ENCODE peak calls at places on chromosomes 2 and 18, in seven cellular contexts. C is AG10803; O is activated T-cell treated with anti-CD3 and anti-CD28 coated beads, Interleukin-2, amount 50 U/mL, for 24 hours; J is NCI-H345; U is stimulated activated CD8-positive, alpha-beta memory T cell treated with anti-CD3 and anti-CD28 coated beads, Interleukin-2, amount 100 ng/mL, for 1 hour; T is breast epithelium; N is RKO. I is an unnamed sample.
A peak's percentile ranks its signal among the peaks of the same experiment; 100 is the strongest.

GRCh38 chr18:27687351-27687979 is 489.5 kb downstream of the CDH2 start:
- DNase-seq in C (no peak), O (no peak), J (no peak), U (no peak), T (no peak), N (no peak), I (no peak)

GRCh38 chr2:230075988-230076631 is 7.4 kb upstream of the SLC16A14 start:
- DNase-seq in C (no peak), O (no peak), J (peak; percentile 0), U (no peak), T (no peak), N (peak; percentile 45), I (no peak)

GRCh38 chr2:9356336-9356735 is 67.0 kb downstream of the ITGB1BP1 start:
- DNase-seq in C (no peak), O (no peak), J (no peak), U (no peak), T (no peak), N (no peak), I (no peak)

GRCh38 chr18:75105551-75106254 is 103.2 kb downstream of the PTGR3 start:
- DNase-seq in C (no peak), O (no peak), J (no peak), U (no peak), T (no peak), N (no peak), I (no peak)

GRCh38 chr2:71749671-71750101 is 296.3 kb downstream of the DYSF start:
- DNase-seq in C (peak; percentile 48), O (no peak), J (no peak), U (no peak), T (no peak), N (no peak), I (no peak)

GRCh38 chr18:9802175-9802747 is 83.5 kb upstream of the TXNDC2 start:
- DNase-seq in C (no peak), O (no peak), J (no peak), U (no peak), T (no peak), N (no peak), I (no peak)

GRCh38 chr2:200810252-200810650 is 1.5 kb upstream of the BZW1 start:
- DNase-seq in C (peak; percentile 87), O (no peak), J (no peak), U (no peak), T (no peak), N (no peak), I (no peak)

GRCh38 chr2:74778381-74779371 is 55.3 kb upstream of the HK2 start:
- DNase-seq in C (peak; percentile 61), O (no peak), J (peak; percentile 90), U (no peak), T (no peak), N (no peak), I (no peak)

GRCh38 chr2:143473206-143473605 is 344.0 kb downstream of the ARHGAP15 start:
- DNase-seq in C (peak; percentile 62), O (no peak), J (no peak), U (no peak), T (no peak), N (no peak), I (no peak)

GRCh38 chr2:191070276-191070675 is 56.3 kb upstream of the STAT1 start:
- DNase-seq in C (no peak), O (no peak), J (no peak), U (no peak), T (no peak), N (no peak), I (no peak)

GRCh38 chr2:74199275-74199701 is 873 bp downstream of the MTHFD2 start:
- DNase-seq in C (no peak), O (no peak), J (no peak), U (no peak), T (no peak), N (no peak), I (no peak)

GRCh38 chr18:31998880-31999279 is 19.7 kb upstream of the RNF125 start:
- DNase-seq in C (no peak), O (no peak), J (no peak), U (no peak), T (no peak), N (no peak), I (no peak)

GRCh38 chr2:74648009-74648443 is at the start of gene M1AP:
- DNase-seq in C (no peak), O (peak; percentile 40), J (no peak), U (no peak), T (no peak), N (no peak), I (no peak)

GRCh38 chr2:119760876-119761275 is 1.2 kb downstream of the PTPN4 start:
- DNase-seq in C (peak; percentile 41), O (no peak), J (no peak), U (no peak), T (no peak), N (peak; percentile 73), I (no peak)

GRCh38 chr2:219079417-219079816 is 18.7 kb upstream of the IHH start:
- DNase-seq in C (peak; percentile 24), O (no peak), J (no peak), U (no peak), T (no peak), N (no peak), I (no peak)

GRCh38 chr2:120798569-120799215 is 63.0 kb downstream of the GLI2 start:
- DNase-seq in C (peak; percentile 31), O (no peak), J (no peak), U (no peak), T (no peak), N (no peak), I (no peak)

GRCh38 chr2:39717067-39717466 is 51.4 kb downstream of the TMEM178A start:
- DNase-seq in C (no peak), O (no peak), J (no peak), U (no peak), T (no peak), N (no peak), I (no peak)

GRCh38 chr2:230225486-230225885 is at the start of gene SP140:
- DNase-seq in C (no peak), O (peak; percentile 73), J (no peak), U (peak; percentile 67), T (no peak), N (no peak), I (no peak)

GRCh38 chr18:34928068-34928753 is 113.0 kb upstream of the MAPRE2 start:
- DNase-seq in C (no peak), O (no peak), J (no peak), U (no peak), T (no peak), N (no peak), I (no peak)

GRCh38 chr2:28359222-28360065 is 33.2 kb upstream of the FOSL2 start:
- DNase-seq in C (no peak), O (peak; percentile 84), J (no peak), U (peak; percentile 64), T (no peak), N (no peak), I (peak; percentile 81)

GRCh38 chr2:40606862-40607261 is 155.0 kb upstream of the SLC8A1 start:
- DNase-seq in C (peak; percentile 23), O (no peak), J (no peak), U (no peak), T (no peak), N (no peak), I (no peak)

GRCh38 chr2:95231723-95232122 is 24.4 kb downstream of the ZNF892 start:
- DNase-seq in C (peak; percentile 85), O (no peak), J (peak; percentile 65), U (no peak), T (peak; percentile 67), N (peak; percentile 80), I (peak; percentile 23)

GRCh38 chr2:23497063-23497462 is 112.1 kb downstream of the KLHL29 start:
- DNase-seq in C (peak; percentile 47), O (peak; percentile 33), J (no peak), U (no peak), T (no peak), N (no peak), I (peak; percentile 41)

GRCh38 chr2:121197369-121198091 is 87.5 kb downstream of the TFCP2L1 start:
- DNase-seq in C (peak; percentile 72), O (no peak), J (no peak), U (no peak), T (peak; percentile 69), N (no peak), I (no peak)

GRCh38 chr18:32366586-32367538 is 103.8 kb downstream of the GAREM1 start:
- DNase-seq in C (peak; percentile 70), O (no peak), J (no peak), U (no peak), T (no peak), N (no peak), I (no peak)

GRCh38 chr2:120230515-120231471 is 7.6 kb upstream of the TMEM185B start:
- DNase-seq in C (no peak), O (peak; percentile 39), J (no peak), U (no peak), T (peak; percentile 46), N (no peak), I (no peak)

GRCh38 chr18:11175266-11175947 is 26.0 kb upstream of the PIEZO2 start:
- DNase-seq in C (peak; percentile 84), O (no peak), J (no peak), U (no peak), T (no peak), N (no peak), I (no peak)

GRCh38 chr18:43563780-43564179 is 286.5 kb upstream of the SYT4 start:
- DNase-seq in C (peak; percentile 20), O (no peak), J (peak; percentile 51), U (no peak), T (no peak), N (peak; percentile 61), I (peak; percentile 7)

GRCh38 chr2:152355411-152355831 is 20.4 kb downstream of the FMNL2 start:
- DNase-seq in C (no peak), O (no peak), J (no peak), U (no peak), T (no peak), N (no peak), I (no peak)

GRCh38 chr18:3221496-3221895 is 1.7 kb upstream of the MYOM1 start:
- DNase-seq in C (no peak), O (no peak), J (no peak), U (no peak), T (no peak), N (no peak), I (no peak)

GRCh38 chr2:65032016-65032975 is 23.9 kb upstream of the CEP68 start:
- DNase-seq in C (no peak), O (peak; percentile 35), J (peak; percentile 51), U (no peak), T (no peak), N (no peak), I (no peak)

GRCh38 chr2:235864746-235865535 is 303.2 kb downstream of the GBX2 start:
- DNase-seq in C (peak; percentile 50), O (no peak), J (no peak), U (no peak), T (no peak), N (no peak), I (no peak)

GRCh38 chr18:26574958-26575864 is 26.9 kb upstream of the KCTD1 start:
- DNase-seq in C (peak; percentile 65), O (no peak), J (peak; percentile 65), U (no peak), T (peak; percentile 60), N (no peak), I (no peak)

GRCh38 chr18:75048776-75049454 is 160.0 kb downstream of the PTGR3 start:
- DNase-seq in C (no peak), O (no peak), J (no peak), U (no peak), T (no peak), N (no peak), I (no peak)

GRCh38 chr2:37506407-37507068 is 162.1 kb downstream of the QPCT start:
- DNase-seq in C (peak; percentile 32), O (no peak), J (no peak), U (no peak), T (no peak), N (peak; percentile 14), I (no peak)

GRCh38 chr18:23515911-23516546 is 12.7 kb downstream of the RMC1 start:
- DNase-seq in C (peak; percentile 69), O (peak; percentile 76), J (peak; percentile 82), U (peak; percentile 59), T (peak; percentile 73), N (peak; percentile 82), I (peak; percentile 51)

GRCh38 chr18:12321331-12321730 is 13.3 kb downstream of the TUBB6 start:
- DNase-seq in C (no peak), O (no peak), J (no peak), U (no peak), T (no peak), N (no peak), I (no peak)

GRCh38 chr18:45081579-45082181 is 401.0 kb downstream of the SETBP1 start:
- DNase-seq in C (no peak), O (no peak), J (peak; percentile 65), U (no peak), T (no peak), N (no peak), I (peak; percentile 19)

I was measured in KG1.